ENCODE peak calls at places on chromosomes 2 and 18, in nine cellular contexts. Y is naive thymus-derived CD4-positive, alpha-beta T cell; M is cardiac muscle cell; L is uterus; O is SJSA1; N is CD8-positive, alpha-beta memory T cell; V is tibial artery; D is IMR-90; S is GM06990. E is an unnamed sample.
A peak's percentile ranks its signal among the peaks of the same experiment; 100 is the strongest.

GRCh38 chr18:10558243-10558966 is 32.6 kb downstream of the NAPG start:
- DNase-seq in V (no peak), N (no peak), L (no peak), S (no peak), M (no peak), O (no peak), Y (no peak), D (no peak), E (no peak)

GRCh38 chr2:240293865-240294461 is 141.5 kb upstream of the GPC1 start:
- DNase-seq in M (no peak), O (no peak), D (peak; percentile 6), Y (no peak), S (no peak), L (no peak), V (no peak), N (no peak), E (no peak)

GRCh38 chr2:223262946-223263345 is 211.0 kb downstream of the KCNE4 start:
- DNase-seq in M (no peak), L (peak; percentile 47), V (no peak), O (no peak), Y (no peak), D (no peak), N (no peak), S (peak; percentile 6), E (no peak)

GRCh38 chr2:33216508-33217182 is 259.8 kb upstream of the RASGRP3 start:
- DNase-seq in N (no peak), V (peak; percentile 61), M (peak; percentile 41), Y (no peak), S (no peak), L (peak; percentile 32), D (peak; percentile 51), O (no peak), E (no peak)

GRCh38 chr18:49082714-49083688 is 132.2 kb upstream of the SMAD7 start:
- DNase-seq in D (no peak), S (no peak), N (no peak), V (no peak), M (no peak), L (no peak), O (no peak), Y (no peak), E (no peak)

GRCh38 chr18:79556829-79557585 is 122.6 kb upstream of the CTDP1 start:
- DNase-seq in O (no peak), L (no peak), Y (no peak), N (no peak), V (no peak), S (no peak), M (no peak), D (no peak), E (no peak)

GRCh38 chr2:28776471-28776870 is 24.8 kb downstream of the PPP1CB start:
- DNase-seq in L (no peak), N (no peak), Y (no peak), V (no peak), O (no peak), D (no peak), M (no peak), S (no peak), E (no peak)

GRCh38 chr2:232385660-232386489 is 7.3 kb downstream of the ALPP start:
- DNase-seq in D (peak; percentile 81), O (peak; percentile 94), N (no peak), Y (no peak), V (no peak), L (no peak), M (peak; percentile 97), S (no peak), E (peak; percentile 93)

GRCh38 chr2:63665806-63666205 is 77.0 kb downstream of the MDH1 start:
- DNase-seq in S (no peak), M (peak; percentile 78), Y (no peak), V (no peak), D (peak; percentile 89), O (no peak), L (no peak), N (no peak), E (peak; percentile 84)

GRCh38 chr18:9700261-9700796 is 7.8 kb upstream of the RAB31 start:
- DNase-seq in D (peak; percentile 68), L (no peak), Y (no peak), N (no peak), M (peak; percentile 47), V (no peak), S (no peak), O (no peak), E (no peak)

GRCh38 chr2:238169708-238170251 is 11.0 kb downstream of the ERFE start:
- DNase-seq in Y (no peak), S (no peak), D (peak; percentile 98), O (peak; percentile 74), L (no peak), N (no peak), M (peak; percentile 97), V (peak; percentile 61), E (peak; percentile 98)

GRCh38 chr2:176132397-176133086 is 3.0 kb downstream of the HOXD8 start:
- DNase-seq in V (no peak), D (peak; percentile 10), Y (no peak), M (no peak), O (no peak), N (peak; percentile 27), S (no peak), L (peak; percentile 53), E (no peak)

GRCh38 chr2:117859532-117859911 is 45.0 kb downstream of the DDX18 start:
- DNase-seq in S (no peak), N (no peak), V (no peak), M (no peak), D (no peak), L (no peak), Y (no peak), O (no peak), E (no peak)

DNA sequence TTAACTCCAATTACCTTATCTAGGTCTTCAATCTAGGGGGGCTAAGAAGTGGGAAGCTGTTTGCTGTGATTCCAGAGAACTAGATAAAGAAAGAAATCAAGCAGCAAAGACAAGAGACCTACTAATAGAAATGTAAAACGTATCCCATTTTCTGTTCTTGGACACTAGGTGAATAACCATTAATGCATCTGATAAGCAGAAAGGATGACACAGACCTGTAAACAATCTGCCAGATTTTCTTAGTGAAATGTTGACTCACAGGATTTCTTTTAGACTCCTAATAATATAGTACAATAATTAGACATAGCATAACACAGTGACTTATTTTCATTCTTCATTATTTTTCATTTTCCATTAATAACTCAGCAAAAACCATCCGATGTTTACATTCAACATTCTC is 1.3 kb downstream of the WDR35 start:
- DNase-seq in M (no peak), Y (no peak), L (no peak), S (no peak), D (peak; percentile 34), O (no peak), V (no peak), N (no peak), E (no peak)
- H3K4me3 ChIP-seq in M (peak overlapping the region; percentile 59), Y (no peak overlapping the region), L (no peak overlapping the region), S (no peak overlapping the region), D (no peak overlapping the region), O (no peak overlapping the region), V (no peak overlapping the region), N (no peak overlapping the region), E (no peak overlapping the region)

DNA sequence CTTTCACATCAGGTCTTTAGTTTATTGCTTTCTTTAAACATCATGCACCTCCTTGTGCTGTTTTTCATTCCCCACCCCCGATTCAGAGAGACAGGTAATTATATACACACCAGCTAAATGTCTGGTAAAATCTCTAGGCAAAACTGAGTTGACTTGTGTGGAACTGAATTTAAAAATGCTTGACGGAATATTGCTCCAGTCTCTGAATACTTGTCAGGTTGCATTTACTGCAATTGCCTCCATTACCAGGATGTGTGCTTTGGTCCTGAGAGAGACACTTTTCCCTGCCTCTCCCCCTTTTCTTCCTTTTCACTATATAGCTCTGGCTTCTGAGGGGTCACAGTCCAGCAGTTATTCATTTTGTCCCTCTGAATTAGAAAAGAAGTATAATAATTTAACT is 104.0 kb downstream of the PTPRM start:
- DNase-seq in V (no peak), M (no peak), N (no peak), Y (no peak), S (no peak), D (no peak), L (no peak), O (no peak), E (no peak)
- H3K4me3 ChIP-seq in V (no peak overlapping the region), M (no peak overlapping the region), N (no peak overlapping the region), Y (no peak overlapping the region), S (no peak overlapping the region), D (no peak overlapping the region), L (no peak overlapping the region), O (no peak overlapping the region), E (no peak overlapping the region)

DNA sequence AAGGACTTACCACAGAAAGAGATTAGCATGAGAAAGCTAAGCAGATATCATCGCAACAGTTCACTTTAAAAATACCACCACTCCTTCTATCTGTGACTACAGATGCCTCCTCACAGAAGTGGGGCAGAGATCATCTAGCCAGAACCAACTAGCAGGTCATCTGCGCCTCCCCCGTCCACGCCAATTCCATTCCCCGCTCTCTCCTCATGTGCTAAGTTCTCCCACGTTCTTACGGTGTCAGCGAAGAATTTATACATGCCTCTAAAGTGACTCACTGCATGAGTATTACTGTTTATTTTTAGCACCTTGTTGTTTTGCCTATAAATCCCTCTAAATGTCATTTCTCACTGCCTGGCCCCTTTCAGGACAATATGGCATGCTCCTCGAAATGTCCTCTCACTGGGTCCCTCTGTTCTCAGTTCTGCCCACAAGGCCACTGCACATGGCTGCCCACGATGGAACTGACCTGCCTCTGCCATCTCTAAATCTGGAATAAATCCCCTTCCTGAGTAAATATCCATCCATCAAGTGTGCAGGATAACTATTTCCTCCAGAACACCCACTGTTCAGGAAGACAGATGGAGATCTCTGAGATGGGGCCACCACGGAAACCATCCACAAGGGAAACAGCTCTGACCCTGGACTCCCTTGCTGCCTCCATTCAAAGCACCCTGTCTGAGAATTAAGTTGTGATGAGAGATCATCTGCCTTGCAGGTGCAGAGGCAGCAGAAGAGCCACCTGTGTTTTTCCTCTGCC is 137.7 kb downstream of the IRS1 start:
- DNase-seq in S (no peak), D (peak; percentile 93), O (peak; percentile 95), Y (no peak), N (no peak), V (no peak), L (peak; percentile 87), M (peak; percentile 98), E (peak; percentile 77)
- H3K4me3 ChIP-seq in S (no peak overlapping the region), D (no peak overlapping the region), O (no peak overlapping the region), Y (no peak overlapping the region), N (no peak overlapping the region), V (no peak overlapping the region), L (no peak overlapping the region), M (no peak overlapping the region), E (no peak overlapping the region)

DNA sequence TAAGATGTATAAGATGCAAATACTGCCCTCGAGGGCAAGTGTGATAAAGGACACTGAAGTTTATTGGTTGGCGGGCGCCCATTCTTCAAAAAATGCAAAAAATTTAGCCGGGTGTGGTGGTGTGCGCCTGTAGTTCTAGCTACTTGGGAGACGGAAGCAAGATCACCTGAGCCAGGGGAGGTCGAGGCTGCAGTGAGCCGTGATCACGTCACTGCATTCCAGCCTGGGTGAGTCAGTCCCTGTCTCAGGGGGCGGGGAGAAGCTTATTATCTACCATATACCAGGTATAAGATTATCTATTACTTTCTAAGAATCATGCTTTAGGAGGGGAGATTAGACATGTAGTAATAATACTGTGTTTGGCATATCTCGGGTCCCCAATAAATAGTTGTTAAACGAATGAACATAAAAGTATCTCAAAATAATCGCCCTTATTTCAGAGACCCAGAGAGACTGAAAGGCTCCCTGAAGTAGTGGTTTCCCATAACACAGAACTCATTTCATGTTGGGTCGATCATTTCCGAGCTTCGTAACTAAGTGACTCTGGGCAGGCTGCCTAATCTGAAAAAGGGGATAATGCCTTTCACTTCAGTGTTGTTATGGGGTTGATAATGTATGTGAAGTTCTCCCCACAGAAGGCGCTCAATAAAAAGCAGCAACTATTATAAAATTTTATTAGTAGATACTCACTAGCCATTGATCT is 1.2 kb upstream of the SELENOI start:
- DNase-seq in L (peak; percentile 24), Y (no peak), S (no peak), M (peak; percentile 55), V (no peak), N (no peak), O (peak; percentile 35), D (peak; percentile 49), E (no peak)
- H3K4me3 ChIP-seq in L (peak overlapping the region; percentile 96), Y (peak overlapping the region; percentile 81), S (peak overlapping the region; percentile 94), M (peak overlapping the region; percentile 42), V (peak overlapping the region; percentile 87), N (peak overlapping the region; percentile 93), O (peak overlapping the region; percentile 72), D (peak overlapping the region; percentile 77), E (peak overlapping the region; percentile 96)